ENCODE peak calls at places on chromosomes 1 and 21, in seven cellular contexts. S is upper lobe of right lung, B is cardiac fibroblast, V is K562, R is GM06990, L is fibroblast of lung, T is GM12865. Y is an unnamed sample.

GRCh38 chr1:185499986-185500626 is 183.1 kb upstream of the IVNS1ABP start:
- DNase-seq in T (no peak), B (peak), L (peak), V (no peak), S (no peak), R (no peak), Y (no peak)

GRCh38 chr1:145823565-145824498 is at the start of the genes POLR3C and RNF115:
- DNase-seq in L (peak), S (peak), T (peak), R (peak), V (peak), B (peak), Y (peak)

GRCh38 chr1:1308756-1309524 is 543 bp downstream of the PUSL1 start:
- DNase-seq in V (peak), S (peak), R (no peak), L (no peak), B (no peak), T (no peak), Y (peak)

GRCh38 chr1:108107658-108108057 is 92.5 kb downstream of the SLC25A24 start:
- DNase-seq in T (no peak), B (peak), L (peak), S (no peak), V (no peak), R (no peak), Y (no peak)

GRCh38 chr1:12052008-12052573 is 11.0 kb upstream of the TNFRSF8 start:
- DNase-seq in L (peak), B (peak), T (peak), S (no peak), V (peak), R (peak), Y (no peak)

GRCh38 chr1:193974286-193974798 is 787.9 kb upstream of the B3GALT2 start:
- DNase-seq in R (no peak), V (no peak), S (no peak), L (no peak), B (no peak), T (no peak), Y (no peak)

GRCh38 chr1:186658999-186659398 is 21.2 kb downstream of the PTGS2 start:
- DNase-seq in L (no peak), S (no peak), V (no peak), R (no peak), T (no peak), B (no peak), Y (no peak)

GRCh38 chr1:59597420-59598199 is 217.1 kb upstream of the HOOK1 start:
- DNase-seq in B (no peak), R (no peak), T (no peak), S (no peak), V (no peak), L (no peak), Y (no peak)

GRCh38 chr1:230283678-230284077 is 142.5 kb downstream of the PGBD5 start:
- DNase-seq in T (no peak), R (no peak), V (no peak), B (no peak), S (peak), L (no peak), Y (no peak)

GRCh38 chr1:15386128-15386824 is 23.4 kb upstream of the EFHD2 start:
- DNase-seq in L (peak), T (peak), V (no peak), S (no peak), B (no peak), R (no peak), Y (no peak)

GRCh38 chr1:231951399-231951798 is 324.8 kb downstream of the DISC1 start:
- DNase-seq in R (no peak), S (no peak), B (peak), T (no peak), V (no peak), L (peak), Y (no peak)

GRCh38 chr1:49351744-49352143 is 575.1 kb upstream of the BEND5 start:
- DNase-seq in R (no peak), L (peak), B (peak), V (no peak), S (no peak), T (no peak), Y (no peak)

GRCh38 chr1:45621895-45622266 is 2.0 kb downstream of the CCDC17 start:
- DNase-seq in L (no peak), S (no peak), T (no peak), V (no peak), R (peak), B (no peak), Y (no peak)

GRCh38 chr1:200653022-200653462 is 16.7 kb downstream of the DDX59 start:
- DNase-seq in B (no peak), L (no peak), R (no peak), V (no peak), T (peak), S (no peak), Y (no peak)

GRCh38 chr1:111739984-111740765 is 980 bp upstream of the INKA2 start:
- DNase-seq in S (peak), L (peak), T (peak), B (peak), V (peak), R (peak), Y (peak)

GRCh38 chr1:14915356-14916054 is 238.0 kb upstream of the TMEM51 start:
- DNase-seq in S (no peak), B (peak), T (peak), L (no peak), V (peak), R (no peak), Y (peak)

GRCh38 chr21:41321211-41321907 is 4.8 kb downstream of the FAM3B start:
- DNase-seq in R (peak), T (peak), V (no peak), L (no peak), B (no peak), S (no peak), Y (no peak)

GRCh38 chr1:230793463-230793745 is 46.2 kb downstream of the CAPN9 start:
- DNase-seq in S (no peak), V (no peak), R (no peak), L (no peak), T (no peak), B (no peak), Y (no peak)

GRCh38 chr1:178928985-178929384 is 58.1 kb upstream of the ANGPTL1 start:
- DNase-seq in B (peak), S (no peak), L (no peak), T (peak), V (no peak), R (no peak), Y (no peak)

GRCh38 chr1:204081791-204082513 is 9.0 kb downstream of the SOX13 start:
- DNase-seq in R (no peak), S (no peak), B (no peak), L (no peak), T (no peak), V (no peak), Y (no peak)

GRCh38 chr1:21251773-21252471 is 38.3 kb downstream of the ECE1 start:
- DNase-seq in T (no peak), S (no peak), V (no peak), R (no peak), L (peak), B (peak), Y (peak)

GRCh38 chr1:208015255-208015654 is 104.3 kb upstream of the CD34 start:
- DNase-seq in B (no peak), L (no peak), V (no peak), S (no peak), R (no peak), T (no peak), Y (no peak)

GRCh38 chr1:29383972-29384371 is 147.7 kb downstream of the PTPRU start:
- DNase-seq in T (no peak), S (no peak), B (peak), L (peak), R (no peak), V (no peak), Y (no peak)

GRCh38 chr21:45845063-45845789 is 136.3 kb upstream of the COL6A1 start:
- DNase-seq in T (no peak), L (no peak), R (no peak), V (no peak), B (no peak), S (no peak), Y (no peak)

GRCh38 chr1:27637052-27637451 is 2.1 kb upstream of the FGR start:
- DNase-seq in B (no peak), L (no peak), T (peak), R (peak), V (no peak), S (no peak), Y (no peak)

GRCh38 chr1:29544406-29544805 is 308.1 kb downstream of the PTPRU start:
- DNase-seq in L (no peak), R (no peak), T (no peak), V (no peak), B (no peak), S (peak), Y (no peak)

GRCh38 chr1:154935749-154936415 is 637 bp downstream of the PMVK start:
- DNase-seq in S (no peak), B (no peak), T (peak), L (no peak), R (no peak), V (no peak), Y (no peak)

GRCh38 chr1:38005195-38006007 is at the start of gene FHL3:
- DNase-seq in T (peak), B (peak), L (peak), V (peak), R (no peak), S (peak), Y (peak)

GRCh38 chr1:49544615-49545014 is 479.1 kb downstream of the AGBL4 start:
- DNase-seq in B (no peak), V (no peak), T (no peak), R (no peak), S (no peak), L (no peak), Y (no peak)

GRCh38 chr1:199040499-199040898 is 401.7 kb downstream of the PTPRC start:
- DNase-seq in R (no peak), L (no peak), T (no peak), S (no peak), B (no peak), V (no peak), Y (no peak)

GRCh38 chr1:216221260-216221700 is 202.0 kb downstream of the USH2A start:
- DNase-seq in R (peak), T (peak), S (no peak), V (no peak), B (peak), L (peak), Y (no peak)

GRCh38 chr1:93619507-93620168 is 62.0 kb downstream of the BCAR3 start:
- DNase-seq in T (peak), S (no peak), L (no peak), B (no peak), R (no peak), V (no peak), Y (no peak)

GRCh38 chr21:44599264-44600029 is 950 bp upstream of the KRTAP10-7 start:
- DNase-seq in V (no peak), L (no peak), B (no peak), T (no peak), S (no peak), R (no peak), Y (no peak)

GRCh38 chr21:44598031-44598430 is 2.4 kb upstream of the KRTAP10-7 start:
- DNase-seq in T (no peak), L (peak), V (no peak), B (no peak), R (no peak), S (no peak), Y (no peak)

GRCh38 chr21:44594406-44594916 is 2.2 kb upstream of the KRTAP10-6 start:
- DNase-seq in T (no peak), L (no peak), R (no peak), B (no peak), V (no peak), S (no peak), Y (no peak)

GRCh38 chr21:44593598-44594405 is 1.5 kb upstream of the KRTAP10-6 start:
- DNase-seq in V (peak), T (no peak), B (no peak), L (peak), S (peak), R (no peak), Y (no peak)

GRCh38 chr21:44596068-44596725 is 3.9 kb upstream of the KRTAP10-6 start:
- DNase-seq in L (peak), S (no peak), T (no peak), V (no peak), B (peak), R (no peak), Y (no peak)
- H3K4me3 ChIP-seq in L (no peak), S (no peak), T (no peak), V (no peak), B (no peak), R (no peak), Y (no peak)

GRCh38 chr1:181011301-181012202 is 11.1 kb downstream of the STX6 start:
- DNase-seq in V (no peak), T (peak), B (no peak), S (no peak), L (no peak), R (no peak), Y (no peak)
- H3K4me3 ChIP-seq in V (no peak), T (no peak), B (no peak), S (no peak), L (no peak), R (no peak), Y (no peak)

GRCh38 chr1:91883470-91883869 is 2.5 kb downstream of the TGFBR3 start:
- DNase-seq in B (peak), R (no peak), S (no peak), T (peak), L (no peak), V (peak), Y (no peak)

GRCh38 chr1:91885716-91886506 is at the start of gene TGFBR3:
- DNase-seq in B (peak), T (peak), R (peak), V (peak), S (peak), L (peak), Y (peak)

GRCh38 chr1:91881280-91881679 is 4.7 kb downstream of the TGFBR3 start:
- DNase-seq in T (no peak), V (no peak), L (no peak), B (no peak), S (no peak), R (no peak), Y (no peak)

GRCh38 chr1:91885331-91885715 is 628 bp downstream of the TGFBR3 start:
- DNase-seq in V (peak), B (no peak), T (peak), R (peak), L (no peak), S (no peak), Y (peak)

GRCh38 chr1:91884459-91885290 is 1.3 kb downstream of the TGFBR3 start:
- DNase-seq in V (no peak), L (no peak), B (no peak), T (peak), R (peak), S (peak), Y (peak)
- H3K4me3 ChIP-seq in V (peak), L (peak), B (peak), T (peak), R (peak), S (peak), Y (peak)

GRCh38 chr1:244436336-244437102 is 15.2 kb downstream of the ADSS2 start:
- DNase-seq in V (no peak), R (no peak), B (peak), T (no peak), S (no peak), L (peak), Y (no peak)
- H3K4me3 ChIP-seq in V (no peak), R (no peak), B (no peak), T (no peak), S (no peak), L (no peak), Y (no peak)